ENCODE peak calls at places on chromosomes 7 and 10, in five cellular contexts. C, H, M, Z and B are unnamed samples.

GRCh38 chr7:42236266-42237161 is 495 bp downstream of the GLI3 start:
- DNase-seq in C (peak; percentile 79), M (peak; percentile 77), H (peak; percentile 49), Z (no peak), B (no peak)

GRCh38 chr7:102193806-102194205 is 92.9 kb upstream of the SH2B2 start:
- DNase-seq in M (no peak), Z (no peak), H (no peak), C (no peak), B (no peak)

GRCh38 chr10:37146443-37146842 is 21.0 kb downstream of the ANKRD30A start:
- DNase-seq in M (no peak), Z (no peak), C (no peak), H (no peak), B (no peak)

GRCh38 chr10:116720241-116721047 is 21.9 kb downstream of the HSPA12A start:
- DNase-seq in M (no peak), C (no peak), H (no peak), Z (no peak), B (no peak)

GRCh38 chr10:47438857-47439474 is 44.9 kb downstream of the ANXA8 start:
- DNase-seq in H (no peak), M (peak; percentile 89), C (no peak), Z (no peak), B (peak; percentile 60)

GRCh38 chr7:112290065-112290464 is 83.6 kb downstream of the ZNF277 start:
- DNase-seq in M (no peak), C (no peak), Z (no peak), H (no peak), B (no peak)

GRCh38 chr10:5951167-5951711 is 26.1 kb downstream of the IL15RA start:
- DNase-seq in Z (no peak), H (peak; percentile 38), M (no peak), C (no peak), B (no peak)

GRCh38 chr10:128275405-128275804 is 149.2 kb upstream of the MKI67 start:
- DNase-seq in C (no peak), M (no peak), Z (no peak), H (no peak), B (no peak)

GRCh38 chr7:54581511-54581910 is 39.3 kb downstream of the VSTM2A start:
- DNase-seq in H (no peak), C (no peak), M (no peak), Z (no peak), B (no peak)

GRCh38 chr10:103353281-103353680 is 2.3 kb upstream of the PCGF6 start:
- DNase-seq in Z (no peak), C (no peak), M (peak; percentile 18), H (no peak), B (no peak)

GRCh38 chr10:26475448-26475847 is 37.3 kb downstream of the APBB1IP start:
- DNase-seq in H (no peak), Z (no peak), C (no peak), M (no peak), B (no peak)

GRCh38 chr7:33904680-33905388 is 505 bp upstream of the BMPER start:
- DNase-seq in M (peak; percentile 88), C (peak; percentile 74), Z (no peak), H (peak; percentile 23), B (no peak)

GRCh38 chr10:11165591-11166543 is 148.2 kb downstream of the CELF2 start:
- DNase-seq in M (peak; percentile 83), Z (peak; percentile 89), C (no peak), H (peak; percentile 70), B (no peak)

GRCh38 chr10:69377936-69378335 is 38.8 kb downstream of the TACR2 start:
- DNase-seq in Z (no peak), H (no peak), C (no peak), M (peak; percentile 55), B (no peak)

GRCh38 chr10:102297132-102297531 is 51.8 kb downstream of the GBF1 start:
- DNase-seq in H (no peak), Z (no peak), M (no peak), C (no peak), B (no peak)

GRCh38 chr10:32882076-32882475 is 76.0 kb downstream of the ITGB1 start:
- DNase-seq in C (no peak), Z (no peak), H (no peak), M (peak; percentile 48), B (no peak)

GRCh38 chr10:15369642-15370211 is 1.4 kb downstream of the FAM171A1 start:
- DNase-seq in H (peak; percentile 26), Z (no peak), C (no peak), M (no peak), B (no peak)

GRCh38 chr10:79197558-79197957 is 128.8 kb downstream of the ZMIZ1 start:
- DNase-seq in H (no peak), M (no peak), C (no peak), Z (no peak), B (no peak)

GRCh38 chr7:41104621-41105020 is 598.3 kb downstream of the INHBA start:
- DNase-seq in H (no peak), C (no peak), Z (no peak), M (no peak), B (no peak)

GRCh38 chr7:6718124-6718523 is 11.4 kb upstream of the ZNF12 start:
- DNase-seq in C (no peak), H (no peak), M (no peak), Z (no peak), B (no peak)

GRCh38 chr7:30148951-30149459 is 14.2 kb downstream of the MTURN start:
- DNase-seq in C (peak; percentile 57), H (no peak), Z (peak; percentile 69), M (no peak), B (no peak)

GRCh38 chr10:119761106-119761505 is 35.3 kb downstream of the INPP5F start:
- DNase-seq in C (no peak), Z (no peak), H (no peak), M (no peak), B (no peak)

GRCh38 chr7:74006451-74007259 is 21.3 kb upstream of the ELN start:
- DNase-seq in Z (no peak), H (no peak), M (no peak), C (no peak), B (no peak)

GRCh38 chr7:137287651-137288258 is 55.8 kb downstream of the PTN start:
- DNase-seq in M (peak; percentile 24), H (no peak), C (no peak), Z (no peak), B (no peak)

GRCh38 chr7:106110238-106110560 is 1.9 kb downstream of the SYPL1 start:
- DNase-seq in C (no peak), H (no peak), M (no peak), Z (no peak), B (no peak)

GRCh38 chr10:17758200-17758599 is 6.2 kb downstream of the TMEM236 start:
- DNase-seq in C (no peak), H (no peak), M (no peak), Z (no peak), B (no peak)

GRCh38 chr10:17756557-17757208 is 4.7 kb downstream of the TMEM236 start:
- DNase-seq in M (no peak), H (no peak), C (no peak), Z (no peak), B (no peak)

GRCh38 chr10:17764142-17764541 is 12.1 kb downstream of the TMEM236 start:
- DNase-seq in M (no peak), C (no peak), H (no peak), Z (no peak), B (no peak)

GRCh38 chr10:17758896-17759295 is 6.9 kb downstream of the TMEM236 start:
- DNase-seq in C (no peak), M (no peak), H (no peak), Z (no peak), B (no peak)
- H3K27ac ChIP-seq in C (no peak overlapping the region), M (no peak overlapping the region), H (no peak overlapping the region), Z (no peak overlapping the region), B (no peak overlapping the region)

GRCh38 chr7:130135208-130136205 is 65.2 kb downstream of the KLHDC10 start:
- DNase-seq in C (no peak), H (no peak), Z (no peak), M (no peak), B (no peak)
- H3K27ac ChIP-seq in C (no peak overlapping the region), H (no peak overlapping the region), Z (no peak overlapping the region), M (no peak overlapping the region), B (no peak overlapping the region)

GRCh38 chr7:23167691-23168090 is 14.2 kb upstream of the NUP42 start:
- DNase-seq in H (no peak), M (no peak), Z (no peak), C (no peak), B (no peak)
- H3K27ac ChIP-seq in H (peak overlapping the region; percentile 73), M (no peak overlapping the region), Z (no peak overlapping the region), C (no peak overlapping the region), B (no peak overlapping the region)

DNA sequence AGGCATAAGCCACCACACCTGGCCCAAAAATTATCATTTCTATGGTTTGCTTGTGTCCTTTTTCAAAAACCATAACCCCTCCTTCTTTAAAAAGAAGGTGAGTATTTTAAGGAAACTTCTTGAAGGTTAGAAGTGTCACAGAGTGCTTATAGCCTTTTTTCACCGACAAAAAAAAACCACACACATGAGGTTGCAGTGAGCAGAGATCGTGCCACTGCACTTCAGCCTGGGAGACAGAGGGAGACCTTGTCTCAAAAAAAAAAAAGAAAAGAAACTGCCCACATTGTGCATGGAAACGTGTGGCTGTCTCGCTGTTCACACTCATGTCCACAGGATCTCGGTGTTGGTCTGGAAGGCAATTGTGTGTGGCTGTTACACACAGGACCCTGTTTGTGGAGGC is 157.4 kb upstream of the PFKP start:
- DNase-seq in C (no peak), H (no peak), Z (no peak), M (no peak), B (no peak)
- H3K27ac ChIP-seq in C (no peak overlapping the region), H (no peak overlapping the region), Z (no peak overlapping the region), M (no peak overlapping the region), B (no peak overlapping the region)

GRCh38 chr7:151009340-151010001 is 14.8 kb downstream of the ATG9B start:
- DNase-seq in Z (no peak), C (no peak), H (no peak), M (no peak), B (no peak)
- H3K27ac ChIP-seq in Z (peak overlapping the region; percentile 73), C (no peak overlapping the region), H (no peak overlapping the region), M (no peak overlapping the region), B (no peak overlapping the region)

GRCh38 chr10:29522038-29522855 is 112.5 kb downstream of the SVIL start:
- DNase-seq in M (no peak), H (no peak), C (no peak), Z (no peak), B (no peak)
- H3K27ac ChIP-seq in M (no peak overlapping the region), H (peak overlapping the region; percentile 34), C (no peak overlapping the region), Z (no peak overlapping the region), B (no peak overlapping the region)

DNA sequence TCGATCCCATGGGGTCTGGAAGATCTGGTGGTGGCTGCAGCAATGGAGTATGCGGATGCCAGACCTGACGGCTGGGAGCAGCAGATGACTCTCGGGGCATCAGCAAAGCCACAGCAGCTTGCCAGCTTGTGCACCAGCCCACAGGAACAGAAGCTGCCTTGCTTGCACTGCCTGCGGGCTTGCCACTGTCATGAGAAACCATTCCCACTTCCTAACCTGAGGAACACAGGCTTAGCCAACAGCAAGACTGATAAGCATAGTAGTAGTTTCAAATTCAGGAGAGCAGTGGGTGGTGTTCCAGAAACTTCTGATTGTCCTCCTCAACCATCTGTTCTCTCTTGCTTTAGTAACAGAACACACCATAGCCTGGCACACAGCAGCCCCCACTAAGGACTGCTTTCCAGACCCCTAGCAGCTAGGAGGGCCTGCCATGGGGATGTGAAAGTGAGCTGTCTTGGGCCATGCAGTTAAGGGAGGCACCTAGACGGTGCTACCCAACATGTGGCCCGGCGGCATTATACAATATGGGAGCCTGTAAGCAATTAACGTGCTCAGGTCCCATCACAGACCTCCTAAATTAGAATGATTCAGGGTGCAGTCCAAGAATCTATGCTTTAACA is 7.3 kb downstream of the ANXA11 start:
- DNase-seq in Z (no peak), M (no peak), H (peak; percentile 45), C (no peak), B (no peak)
- H3K27ac ChIP-seq in Z (peak overlapping the region; percentile 62), M (no peak overlapping the region), H (peak overlapping the region; percentile 99), C (peak overlapping the region; percentile 99), B (peak overlapping the region; percentile 98)